ENCODE peak calls at places on chromosome 13, in nine cellular contexts. C is IMR-90, K is ovary, P is prostate gland, S is stomach, Q is transverse colon, G is heart left ventricle, M is spleen, B is H54. I is an unnamed sample.

GRCh38 chr13:98428256-98428966 is 148.5 kb downstream of the STK24 start:
- DNase-seq in C (peak; percentile 32), K (no peak), P (no peak), S (no peak), Q (no peak), G (no peak), M (no peak), B (no peak), I (no peak)

GRCh38 chr13:20843177-20843576 is 59.4 kb downstream of the XPO4 start:
- DNase-seq in C (peak; percentile 18), K (no peak), P (no peak), S (no peak), Q (no peak), G (peak; percentile 68), M (no peak), B (no peak), I (no peak)

GRCh38 chr13:114054269-114054668 is 78.2 kb downstream of the RASA3 start:
- DNase-seq in C (no peak), K (no peak), P (no peak), S (no peak), Q (no peak), G (no peak), M (no peak), B (peak; percentile 65), I (no peak)

GRCh38 chr13:97258801-97259200 is 36.7 kb downstream of the MBNL2 start:
- DNase-seq in C (peak; percentile 64), K (no peak), P (no peak), S (no peak), Q (no peak), G (no peak), M (no peak), B (no peak), I (no peak)

GRCh38 chr13:99600318-99600717 is 99.0 kb downstream of the TM9SF2 start:
- DNase-seq in C (no peak), K (no peak), P (no peak), S (no peak), Q (no peak), G (no peak), M (no peak), B (no peak), I (no peak)

GRCh38 chr13:27973956-27974662 is 5.0 kb upstream of the CDX2 start:
- DNase-seq in C (no peak), K (no peak), P (no peak), S (peak; percentile 11), Q (no peak), G (no peak), M (no peak), B (no peak), I (no peak)

GRCh38 chr13:42381165-42381425 is 109.1 kb downstream of the AKAP11 start:
- DNase-seq in C (no peak), K (no peak), P (no peak), S (no peak), Q (no peak), G (no peak), M (no peak), B (no peak), I (no peak)

GRCh38 chr13:27131202-27131623 is 40.4 kb downstream of the USP12 start:
- DNase-seq in C (peak; percentile 55), K (no peak), P (no peak), S (no peak), Q (no peak), G (no peak), M (no peak), B (no peak), I (no peak)

GRCh38 chr13:42814868-42815267 is 33.5 kb downstream of the FAM216B start:
- DNase-seq in C (peak; percentile 94), K (no peak), P (no peak), S (no peak), Q (no peak), G (no peak), M (no peak), B (no peak), I (no peak)

GRCh38 chr13:87128006-87128405 is 543.2 kb upstream of the SLITRK5 start:
- DNase-seq in C (peak; percentile 24), K (no peak), P (no peak), S (no peak), Q (no peak), G (no peak), M (no peak), B (no peak), I (no peak)

GRCh38 chr13:61286148-61286745 is 129.4 kb downstream of the PCDH20 start:
- DNase-seq in C (no peak), K (no peak), P (no peak), S (peak; percentile 27), Q (no peak), G (no peak), M (no peak), B (no peak), I (no peak)

GRCh38 chr13:20512042-20512683 is 13.5 kb downstream of the CRYL1 start:
- DNase-seq in C (no peak), K (no peak), P (no peak), S (no peak), Q (no peak), G (no peak), M (no peak), B (no peak), I (no peak)

GRCh38 chr13:26946675-26947342 is 186.2 kb upstream of the GPR12 start:
- DNase-seq in C (peak; percentile 73), K (no peak), P (no peak), S (no peak), Q (no peak), G (no peak), M (no peak), B (peak; percentile 49), I (no peak)

GRCh38 chr13:48750588-48751383 is 97.1 kb downstream of the CYSLTR2 start:
- DNase-seq in C (no peak), K (peak; percentile 69), P (no peak), S (no peak), Q (peak; percentile 24), G (peak; percentile 58), M (no peak), B (no peak), I (peak; percentile 46)

GRCh38 chr13:101845501-101846012 is 393.1 kb downstream of the ITGBL1 start:
- DNase-seq in C (peak; percentile 3), K (no peak), P (no peak), S (no peak), Q (no peak), G (no peak), M (no peak), B (no peak), I (no peak)

GRCh38 chr13:32045963-32046785 is 14.6 kb downstream of the FRY start:
- DNase-seq in C (peak; percentile 56), K (no peak), P (no peak), S (no peak), Q (no peak), G (no peak), M (no peak), B (no peak), I (peak; percentile 40)

GRCh38 chr13:85314686-85315085 is 484.5 kb downstream of the SLITRK6 start:
- DNase-seq in C (no peak), K (no peak), P (no peak), S (no peak), Q (no peak), G (no peak), M (no peak), B (no peak), I (no peak)

GRCh38 chr13:56622840-56623239 is 517.9 kb upstream of the PRR20A start:
- DNase-seq in C (no peak), K (no peak), P (no peak), S (no peak), Q (no peak), G (no peak), M (no peak), B (no peak), I (no peak)

GRCh38 chr13:76474356-76474755 is 411.8 kb downstream of the KCTD12 start:
- DNase-seq in C (no peak), K (no peak), P (no peak), S (no peak), Q (no peak), G (no peak), M (no peak), B (no peak), I (no peak)

GRCh38 chr13:84903391-84903790 is 895.8 kb downstream of the SLITRK6 start:
- DNase-seq in C (no peak), K (no peak), P (no peak), S (no peak), Q (no peak), G (no peak), M (no peak), B (no peak), I (no peak)

GRCh38 chr13:100984349-100984748 is 309.8 kb upstream of the TMTC4 start:
- DNase-seq in C (no peak), K (no peak), P (no peak), S (no peak), Q (no peak), G (no peak), M (no peak), B (no peak), I (no peak)

GRCh38 chr13:40221460-40222201 is 444.8 kb downstream of the FOXO1 start:
- DNase-seq in C (no peak), K (peak; percentile 43), P (peak; percentile 29), S (no peak), Q (peak; percentile 28), G (no peak), M (no peak), B (no peak), I (no peak)

GRCh38 chr13:26881154-26881553 is 120.6 kb upstream of the GPR12 start:
- DNase-seq in C (peak; percentile 47), K (no peak), P (peak; percentile 12), S (no peak), Q (no peak), G (peak; percentile 11), M (no peak), B (peak; percentile 5), I (no peak)

GRCh38 chr13:24212674-24213073 is 52.2 kb downstream of the SPATA13 start:
- DNase-seq in C (no peak), K (no peak), P (no peak), S (no peak), Q (no peak), G (no peak), M (no peak), B (no peak), I (no peak)
- TF ChIP-seq POLR2A in C (no peak), K (no peak), P (no peak), S (no peak), Q (no peak), G (no peak), M (no peak), B (no peak), I (no peak)

GRCh38 chr13:111327701-111328100 is 7.3 kb downstream of the TEX29 start:
- DNase-seq in C (no peak), K (no peak), P (no peak), S (no peak), Q (no peak), G (no peak), M (no peak), B (no peak), I (peak; percentile 17)
- TF ChIP-seq POLR2A in C (no peak), K (no peak), P (no peak), S (no peak), Q (no peak), G (no peak), M (no peak), B (no peak), I (no peak)

GRCh38 chr13:110636701-110637201 is 21.4 kb downstream of the NAXD start:
- DNase-seq in C (no peak), K (no peak), P (no peak), S (no peak), Q (no peak), G (no peak), M (no peak), B (no peak), I (no peak)
- TF ChIP-seq POLR2A in C (no peak), K (no peak), P (no peak), S (no peak), Q (no peak), G (no peak), M (no peak), B (no peak), I (no peak)

GRCh38 chr13:78598382-78598781 is 5.0 kb downstream of the POU4F1 start:
- DNase-seq in C (no peak), K (no peak), P (no peak), S (no peak), Q (no peak), G (no peak), M (no peak), B (no peak), I (no peak)
- TF ChIP-seq POLR2A in C (no peak), K (no peak), P (no peak), S (no peak), Q (no peak), G (no peak), M (no peak), B (no peak), I (no peak)